ENCODE peak calls at places on chromosome 12, in eight cellular contexts. X is fibroblast of mammary gland; M is stimulated activated CD4-positive, alpha-beta T cell treated with anti-CD3 and anti-CD28 coated beads, TNF-alpha, amount 100 ng/mL, for 24 hours; E is breast epithelium; V is ELR; H is naive B cell; Z is AG08396; R is endothelial cell of umbilical vein. B is an unnamed sample.

GRCh38 chr12:52052471-52053186 is 1.4 kb downstream of the NR4A1 start:
- DNase-seq in X (no peak), M (no peak), E (peak; percentile 65), V (no peak), H (no peak), Z (no peak), R (no peak), B (peak; percentile 81)

GRCh38 chr12:40224439-40225291 is at the start of gene LRRK2:
- DNase-seq in X (peak; percentile 67), M (no peak), E (peak; percentile 51), V (peak; percentile 66), H (peak; percentile 94), Z (peak; percentile 79), R (peak; percentile 55), B (peak; percentile 81)

GRCh38 chr12:113912761-113913295 is 53.3 kb downstream of the RBM19 start:
- DNase-seq in X (peak; percentile 69), M (peak; percentile 23), E (peak; percentile 57), V (peak; percentile 71), H (peak; percentile 6), Z (peak; percentile 76), R (peak; percentile 79), B (peak; percentile 73)

GRCh38 chr12:56593909-56594621 is 36.1 kb downstream of the BAZ2A start:
- DNase-seq in X (peak; percentile 73), M (peak; percentile 44), E (no peak), V (peak; percentile 84), H (peak; percentile 44), Z (peak; percentile 84), R (peak; percentile 75), B (no peak)

GRCh38 chr12:64745259-64745807 is 13.9 kb downstream of the GNS start:
- DNase-seq in X (no peak), M (no peak), E (no peak), V (no peak), H (no peak), Z (no peak), R (no peak), B (no peak)

GRCh38 chr12:39830862-39831520 is 211.4 kb upstream of the ABCD2 start:
- DNase-seq in X (peak; percentile 59), M (no peak), E (no peak), V (no peak), H (no peak), Z (no peak), R (no peak), B (no peak)

GRCh38 chr12:130966443-130967030 is 12.8 kb downstream of the ADGRD1 start:
- DNase-seq in X (no peak), M (no peak), E (no peak), V (no peak), H (no peak), Z (no peak), R (no peak), B (peak; percentile 34)

GRCh38 chr12:129900306-129900705 is 3.5 kb downstream of the TMEM132D start:
- DNase-seq in X (no peak), M (no peak), E (no peak), V (no peak), H (no peak), Z (no peak), R (no peak), B (no peak)

GRCh38 chr12:24754690-24755638 is 193.9 kb downstream of the BCAT1 start:
- DNase-seq in X (peak; percentile 92), M (no peak), E (no peak), V (peak; percentile 93), H (no peak), Z (peak; percentile 48), R (no peak), B (no peak)

GRCh38 chr12:107356266-107356936 is 263.1 kb upstream of the CRY1 start:
- DNase-seq in X (peak; percentile 84), M (no peak), E (no peak), V (peak; percentile 94), H (no peak), Z (peak; percentile 65), R (no peak), B (no peak)

GRCh38 chr12:98470469-98471082 is 44.8 kb upstream of the TMPO start:
- DNase-seq in X (peak; percentile 41), M (no peak), E (no peak), V (no peak), H (no peak), Z (no peak), R (no peak), B (no peak)

GRCh38 chr12:2163172-2163927 is 110.6 kb downstream of the CACNA1C start:
- DNase-seq in X (peak; percentile 99), M (no peak), E (peak; percentile 50), V (no peak), H (no peak), Z (peak; percentile 89), R (no peak), B (peak; percentile 75)

GRCh38 chr12:10165421-10165820 is 6.5 kb downstream of the OLR1 start:
- DNase-seq in X (no peak), M (no peak), E (no peak), V (no peak), H (no peak), Z (no peak), R (no peak), B (no peak)

GRCh38 chr12:1523046-1523445 is 71.3 kb downstream of the FBXL14 start:
- DNase-seq in X (no peak), M (no peak), E (no peak), V (no peak), H (no peak), Z (no peak), R (no peak), B (no peak)

B was measured in ureter.